ENCODE peak calls at places on chromosomes 16 and 17, in nine cellular contexts. X is CD8-positive, alpha-beta memory T cell; C is mucosa of gallbladder; M is breast epithelium; U is fibroblast of the aortic adventitia; G is hippocampal formation; S is non-pigmented ciliary epithelial cell; A is AG09309; I is natural killer cell. D is an unnamed sample.

GRCh38 chr17:37478187-37478586 is 11.5 kb upstream of the DUSP14 start:
- DNase-seq in X (no peak), C (no peak), M (peak), U (peak), G (no peak), S (no peak), A (peak), I (no peak), D (peak)

GRCh38 chr17:76820523-76820922 is 47.7 kb upstream of the MGAT5B start:
- DNase-seq in X (no peak), C (no peak), M (no peak), U (no peak), G (no peak), S (no peak), A (no peak), I (no peak), D (no peak)

GRCh38 chr17:40541873-40542561 is 23.3 kb downstream of the CCR7 start:
- DNase-seq in X (no peak), C (no peak), M (no peak), U (peak), G (no peak), S (no peak), A (no peak), I (no peak), D (no peak)

GRCh38 chr17:19316756-19317358 is 45.7 kb downstream of the B9D1 start:
- DNase-seq in X (no peak), C (no peak), M (no peak), U (no peak), G (no peak), S (no peak), A (no peak), I (no peak), D (no peak)

GRCh38 chr16:1030381-1030901 is 42.1 kb upstream of the SSTR5 start:
- DNase-seq in X (no peak), C (no peak), M (no peak), U (no peak), G (no peak), S (no peak), A (no peak), I (no peak), D (no peak)

GRCh38 chr16:15996432-15997109 is 47.2 kb downstream of the ABCC1 start:
- DNase-seq in X (no peak), C (peak), M (no peak), U (peak), G (no peak), S (no peak), A (peak), I (no peak), D (peak)

GRCh38 chr17:72516772-72517399 is 396.1 kb downstream of the SOX9 start:
- DNase-seq in X (no peak), C (peak), M (no peak), U (peak), G (no peak), S (no peak), A (no peak), I (no peak), D (peak)

GRCh38 chr16:68866933-68867332 is 23.6 kb downstream of the TANGO6 start:
- DNase-seq in X (no peak), C (no peak), M (no peak), U (no peak), G (no peak), S (no peak), A (no peak), I (no peak), D (no peak)

GRCh38 chr16:85173077-85173980 is 61.1 kb upstream of the CIBAR2 start:
- DNase-seq in X (no peak), C (no peak), M (no peak), U (peak), G (no peak), S (peak), A (peak), I (no peak), D (peak)

GRCh38 chr17:72351884-72352346 is 231.1 kb downstream of the SOX9 start:
- DNase-seq in X (no peak), C (no peak), M (no peak), U (no peak), G (no peak), S (no peak), A (no peak), I (no peak), D (no peak)

GRCh38 chr17:43171761-43172487 is 910 bp downstream of the NBR1 start:
- DNase-seq in X (no peak), C (peak), M (peak), U (peak), G (peak), S (peak), A (peak), I (no peak), D (peak)

GRCh38 chr16:86375841-86376240 is 134.5 kb upstream of the FOXF1 start:
- DNase-seq in X (no peak), C (no peak), M (no peak), U (no peak), G (no peak), S (no peak), A (no peak), I (no peak), D (no peak)

GRCh38 chr17:2194778-2195417 is 108.7 kb downstream of the SMG6 start:
- DNase-seq in X (no peak), C (no peak), M (no peak), U (no peak), G (no peak), S (no peak), A (no peak), I (no peak), D (peak)

GRCh38 chr16:23071202-23072083 is 77.8 kb downstream of the USP31 start:
- DNase-seq in X (no peak), C (no peak), M (peak), U (peak), G (no peak), S (peak), A (peak), I (no peak), D (peak)

GRCh38 chr16:5850632-5851175 is 753.1 kb upstream of the EEF2KMT start:
- DNase-seq in X (no peak), C (no peak), M (no peak), U (no peak), G (no peak), S (no peak), A (no peak), I (no peak), D (no peak)

GRCh38 chr16:15653227-15653626 is 3.2 kb downstream of the NDE1 start:
- DNase-seq in X (no peak), C (peak), M (no peak), U (peak), G (peak), S (peak), A (no peak), I (no peak), D (peak)

GRCh38 chr16:66273644-66274334 is 92.7 kb upstream of the CDH5 start:
- DNase-seq in X (no peak), C (no peak), M (peak), U (peak), G (no peak), S (no peak), A (no peak), I (no peak), D (peak)

GRCh38 chr17:63479495-63480184 is 2.8 kb downstream of the ACE start:
- DNase-seq in X (no peak), C (no peak), M (no peak), U (no peak), G (no peak), S (no peak), A (no peak), I (no peak), D (no peak)

GRCh38 chr16:57493767-57494166 is 7.5 kb upstream of the DOK4 start:
- DNase-seq in X (no peak), C (no peak), M (no peak), U (no peak), G (no peak), S (no peak), A (no peak), I (no peak), D (no peak)

GRCh38 chr17:79024901-79025737 is 1.1 kb downstream of the C1QTNF1 start:
- DNase-seq in X (no peak), C (no peak), M (no peak), U (no peak), G (no peak), S (no peak), A (no peak), I (no peak), D (peak)

GRCh38 chr17:77884019-77884418 is 74.5 kb upstream of the TNRC6C start:
- DNase-seq in X (no peak), C (no peak), M (no peak), U (peak), G (peak), S (no peak), A (no peak), I (no peak), D (no peak)

GRCh38 chr17:50785942-50786570 is 18.7 kb upstream of the ANKRD40CL start:
- DNase-seq in X (no peak), C (peak), M (peak), U (peak), G (peak), S (no peak), A (peak), I (no peak), D (peak)

GRCh38 chr16:20865420-20866126 is 34.6 kb downstream of the DCUN1D3 start:
- DNase-seq in X (no peak), C (no peak), M (no peak), U (peak), G (no peak), S (no peak), A (no peak), I (no peak), D (peak)

GRCh38 chr17:82330322-82331239 is 3.0 kb downstream of the SECTM1 start:
- DNase-seq in X (no peak), C (no peak), M (no peak), U (peak), G (no peak), S (no peak), A (no peak), I (no peak), D (peak)

D was measured in fibroblast of villous mesenchyme.